ENCODE peak calls at places on chromosomes 4 and X, in six cellular contexts. B is NCI-H345; V is hypothalamus; N is BE2C; T is fibroblast of lung; O is activated CD4-positive, alpha-beta T cell treated with anti-CD3 and anti-CD28 coated beads for 4 hours. J is an unnamed sample.

GRCh38 chr4:176792348-176793059 is at the start of gene VEGFC:
- DNase-seq in B (peak), V (peak), N (peak), T (peak), O (no peak), J (peak)

GRCh38 chrX:13048265-13048664 is 3.8 kb upstream of the FAM9C start:
- DNase-seq in B (peak), V (no peak), N (no peak), T (no peak), O (no peak), J (no peak)

GRCh38 chr4:128332086-128332485 is 44.5 kb upstream of the PGRMC2 start:
- DNase-seq in B (no peak), V (no peak), N (no peak), T (peak), O (no peak), J (no peak)

GRCh38 chrX:39409246-39409917 is 608.1 kb downstream of the MID1IP1 start:
- DNase-seq in B (no peak), V (no peak), N (no peak), T (peak), O (no peak), J (no peak)

GRCh38 chr4:2419814-2420213 is 1.1 kb downstream of the CFAP99 start:
- DNase-seq in B (no peak), V (no peak), N (no peak), T (no peak), O (no peak), J (no peak)

GRCh38 chr4:139817657-139818452 is 152.2 kb downstream of the MGST2 start:
- DNase-seq in B (peak), V (no peak), N (no peak), T (no peak), O (no peak), J (no peak)

GRCh38 chr4:142402156-142402555 is 443.9 kb downstream of the INPP4B start:
- DNase-seq in B (no peak), V (no peak), N (no peak), T (peak), O (no peak), J (no peak)

GRCh38 chr4:145199056-145199713 is 18.8 kb upstream of the OTUD4 start:
- DNase-seq in B (no peak), V (no peak), N (no peak), T (no peak), O (no peak), J (no peak)

GRCh38 chr4:139234258-139234657 is 45.8 kb downstream of the MGARP start:
- DNase-seq in B (peak), V (no peak), N (no peak), T (no peak), O (no peak), J (no peak)

GRCh38 chr4:121964958-121965357 is 13.1 kb upstream of the TRPC3 start:
- DNase-seq in B (no peak), V (no peak), N (no peak), T (no peak), O (no peak), J (no peak)

GRCh38 chr4:143202824-143203223 is 18.1 kb downstream of the USP38 start:
- DNase-seq in B (no peak), V (no peak), N (no peak), T (no peak), O (no peak), J (no peak)

GRCh38 chr4:99615210-99615834 is 40.7 kb downstream of the MTTP start:
- DNase-seq in B (no peak), V (no peak), N (no peak), T (no peak), O (no peak), J (no peak)

GRCh38 chr4:112633477-112634235 is 3.1 kb downstream of the ZGRF1 start:
- DNase-seq in B (peak), V (no peak), N (no peak), T (peak), O (no peak), J (peak)

GRCh38 chrX:3711331-3711917 is 2.0 kb downstream of the PRKX start:
- DNase-seq in B (no peak), V (no peak), N (no peak), T (no peak), O (peak), J (peak)

GRCh38 chr4:133151681-133152329 is 2.7 kb downstream of the PCDH10 start:
- DNase-seq in B (peak), V (peak), N (peak), T (peak), O (no peak), J (no peak)

GRCh38 chrX:2401590-2402360 is 99.0 kb downstream of the DHRSX start:
- DNase-seq in B (no peak), V (no peak), N (no peak), T (peak), O (no peak), J (peak)

GRCh38 chr4:72857787-72858186 is 211.7 kb downstream of the COX18 start:
- DNase-seq in B (no peak), V (no peak), N (no peak), T (peak), O (no peak), J (no peak)

GRCh38 chr4:87037921-87038320 is 103.1 kb downstream of the AFF1 start:
- DNase-seq in B (no peak), V (no peak), N (no peak), T (no peak), O (no peak), J (peak)

GRCh38 chrX:148069759-148070503 is 88.8 kb downstream of the FMR1NB start:
- DNase-seq in B (no peak), V (no peak), N (no peak), T (no peak), O (no peak), J (no peak)

GRCh38 chrX:130981836-130982235 is 76.3 kb upstream of the ARHGAP36 start:
- DNase-seq in B (no peak), V (no peak), N (no peak), T (no peak), O (no peak), J (no peak)

GRCh38 chr4:14386196-14386595 is 616.1 kb upstream of the CPEB2 start:
- DNase-seq in B (no peak), V (no peak), N (no peak), T (no peak), O (no peak), J (no peak)

GRCh38 chr4:78610546-78611214 is 59.1 kb downstream of the ANXA3 start:
- DNase-seq in B (no peak), V (no peak), N (no peak), T (peak), O (no peak), J (no peak)

GRCh38 chr4:107862658-107863057 is 37.9 kb downstream of the SGMS2 start:
- DNase-seq in B (no peak), V (no peak), N (no peak), T (peak), O (peak), J (no peak)

GRCh38 chr4:134126955-134127354 is 74.6 kb downstream of the PABPC4L start:
- DNase-seq in B (no peak), V (no peak), N (no peak), T (no peak), O (no peak), J (no peak)

GRCh38 chr4:94419956-94420355 is 31.8 kb upstream of the PDLIM5 start:
- DNase-seq in B (no peak), V (no peak), N (no peak), T (peak), O (no peak), J (no peak)

GRCh38 chr4:152356428-152357034 is 179.4 kb downstream of the FBXW7 start:
- DNase-seq in B (no peak), V (no peak), N (no peak), T (peak), O (no peak), J (no peak)

GRCh38 chr4:155703486-155704227 is 37.0 kb downstream of the GUCY1A1 start:
- DNase-seq in B (no peak), V (no peak), N (no peak), T (peak), O (no peak), J (no peak)

GRCh38 chrX:25002658-25003015 is 13.1 kb downstream of the ARX start:
- DNase-seq in B (no peak), V (no peak), N (no peak), T (no peak), O (no peak), J (no peak)

GRCh38 chrX:69065451-69065850 is 99.8 kb downstream of the PJA1 start:
- DNase-seq in B (no peak), V (no peak), N (no peak), T (peak), O (no peak), J (no peak)

GRCh38 chr4:38034986-38035882 is 75.0 kb downstream of the PTTG2 start:
- DNase-seq in B (peak), V (no peak), N (peak), T (peak), O (peak), J (peak)

GRCh38 chrX:41528784-41529183 is 81.6 kb downstream of the NYX start:
- DNase-seq in B (no peak), V (no peak), N (no peak), T (no peak), O (no peak), J (no peak)

GRCh38 chrX:49058794-49059193 is at the start of gene CCDC120:
- DNase-seq in B (no peak), V (no peak), N (no peak), T (no peak), O (no peak), J (no peak)

GRCh38 chr4:141645611-141646340 is 9.4 kb downstream of the IL15 start:
- DNase-seq in B (no peak), V (no peak), N (no peak), T (peak), O (no peak), J (no peak)

GRCh38 chrX:24285082-24285481 is 28.8 kb downstream of the SUPT20HL2 start:
- DNase-seq in B (no peak), V (no peak), N (no peak), T (no peak), O (no peak), J (no peak)

GRCh38 chr4:81786063-81786763 is 314.5 kb upstream of the RASGEF1B start:
- DNase-seq in B (no peak), V (no peak), N (no peak), T (no peak), O (no peak), J (no peak)

GRCh38 chr4:127521463-127521862 is 111.3 kb upstream of the INTU start:
- DNase-seq in B (no peak), V (no peak), N (no peak), T (no peak), O (no peak), J (no peak)

GRCh38 chrX:151825927-151826471 is 86.7 kb upstream of the MAGEA4 start:
- DNase-seq in B (no peak), V (no peak), N (no peak), T (peak), O (no peak), J (no peak)

GRCh38 chr4:183344523-183345255 is 22.5 kb upstream of the CLDN24 start:
- DNase-seq in B (no peak), V (no peak), N (no peak), T (no peak), O (no peak), J (no peak)